ENCODE peak calls at places on chromosomes 7 and 10, in six cellular contexts. M is pancreas; G is T-helper 9 cell; J is brain microvascular endothelial cell; Q is kidney glomerular epithelial cell; C is stimulated activated CD4-positive, alpha-beta T cell treated with anti-CD3 and anti-CD28 coated beads, Interleukin-2, amount 100 ng/mL, for 48 hours. R is an unnamed sample.

GRCh38 chr7:19181634-19182033 is 36.4 kb upstream of the FERD3L start:
- DNase-seq in M (no peak), G (no peak), J (peak), Q (no peak), C (no peak), R (no peak)

GRCh38 chr7:98249106-98249505 is 2.9 kb downstream of the TECPR1 start:
- DNase-seq in M (no peak), G (no peak), J (no peak), Q (no peak), C (no peak), R (no peak)

GRCh38 chr7:66832531-66833351 is 88.3 kb upstream of the TMEM248 start:
- DNase-seq in M (no peak), G (no peak), J (no peak), Q (no peak), C (no peak), R (no peak)

GRCh38 chr10:5095687-5096086 is 1.5 kb downstream of the AKR1C3 start:
- DNase-seq in M (no peak), G (no peak), J (no peak), Q (no peak), C (no peak), R (no peak)

GRCh38 chr10:10591682-10592412 is 425.8 kb upstream of the CELF2 start:
- DNase-seq in M (no peak), G (no peak), J (no peak), Q (no peak), C (no peak), R (peak)

GRCh38 chr7:29304756-29305155 is 110.2 kb downstream of the CHN2 start:
- DNase-seq in M (no peak), G (no peak), J (no peak), Q (no peak), C (no peak), R (no peak)

GRCh38 chr10:61643316-61643751 is 19.4 kb upstream of the CABCOCO1 start:
- DNase-seq in M (no peak), G (no peak), J (peak), Q (peak), C (no peak), R (no peak)

GRCh38 chr10:9342865-9343450 is 1288.5 kb downstream of the GATA3 start:
- DNase-seq in M (no peak), G (no peak), J (peak), Q (peak), C (no peak), R (peak)

GRCh38 chr7:1457949-1458675 is 1.2 kb downstream of the MICALL2 start:
- DNase-seq in M (no peak), G (no peak), J (no peak), Q (no peak), C (no peak), R (peak)

GRCh38 chr7:35030848-35031247 is 6.4 kb downstream of the DPY19L1 start:
- DNase-seq in M (no peak), G (no peak), J (no peak), Q (no peak), C (no peak), R (no peak)

GRCh38 chr10:112732277-112732891 is 217.7 kb upstream of the TCF7L2 start:
- DNase-seq in M (no peak), G (no peak), J (no peak), Q (no peak), C (no peak), R (peak)

GRCh38 chr10:100927266-100927665 is 14.5 kb downstream of the SLF2 start:
- DNase-seq in M (no peak), G (no peak), J (no peak), Q (no peak), C (no peak), R (no peak)

GRCh38 chr7:5597772-5598171 is 174.1 kb upstream of the TNRC18 start:
- DNase-seq in M (no peak), G (no peak), J (peak), Q (no peak), C (no peak), R (peak)

GRCh38 chr7:34438436-34438835 is 219.6 kb upstream of the NPSR1 start:
- DNase-seq in M (no peak), G (no peak), J (no peak), Q (no peak), C (no peak), R (no peak)

GRCh38 chr7:27165089-27165654 is at the start of gene HOXA9:
- DNase-seq in M (peak), G (no peak), J (no peak), Q (no peak), C (no peak), R (no peak)

GRCh38 chr10:58810751-58811150 is 298.1 kb downstream of the BICC1 start:
- DNase-seq in M (no peak), G (no peak), J (no peak), Q (no peak), C (no peak), R (no peak)

GRCh38 chr7:156059374-156059773 is 247.1 kb upstream of the SHH start:
- DNase-seq in M (no peak), G (no peak), J (no peak), Q (no peak), C (no peak), R (no peak)

GRCh38 chr7:127081539-127081938 is 171.2 kb downstream of the GRM8 start:
- DNase-seq in M (no peak), G (no peak), J (no peak), Q (no peak), C (no peak), R (no peak)

GRCh38 chr10:15211464-15211979 is 43.0 kb upstream of the NMT2 start:
- DNase-seq in M (no peak), G (no peak), J (peak), Q (peak), C (no peak), R (no peak)

GRCh38 chr7:36887969-36888368 is 163.7 kb upstream of the AOAH start:
- DNase-seq in M (no peak), G (no peak), J (no peak), Q (no peak), C (no peak), R (no peak)

GRCh38 chr10:97882142-97883091 is 32.8 kb downstream of the GOLGA7B start:
- DNase-seq in M (no peak), G (no peak), J (peak), Q (peak), C (peak), R (no peak)

GRCh38 chr7:564176-564890 is 44.7 kb upstream of the PDGFA start:
- DNase-seq in M (peak), G (no peak), J (no peak), Q (no peak), C (no peak), R (no peak)

GRCh38 chr7:29612596-29612995 is 49.0 kb downstream of the PRR15 start:
- DNase-seq in M (no peak), G (no peak), J (no peak), Q (no peak), C (no peak), R (no peak)

GRCh38 chr7:93043393-93043985 is 74.3 kb downstream of the SAMD9 start:
- DNase-seq in M (no peak), G (no peak), J (peak), Q (peak), C (no peak), R (peak)

R was measured in retina.